ENCODE peak calls at places on chromosome 22, in four cellular contexts. One of them, this sample, is unnamed.

GRCh38 chr22:39368402-39368801 is 18.6 kb downstream of the SYNGR1 start:
- DNase-seq in fibroblast of mammary gland: no peak
- DNase-seq in naive thymus-derived CD8-positive, alpha-beta T cell: no peak
- DNase-seq in NCI-H748 treated with DMSO at 0.1 percent for 48 hours: no peak
- DNase-seq in this sample: no peak

GRCh38 chr22:26922804-26923203 is 265.4 kb downstream of the MIAT start:
- DNase-seq in fibroblast of mammary gland: no peak
- DNase-seq in naive thymus-derived CD8-positive, alpha-beta T cell: no peak
- DNase-seq in NCI-H748 treated with DMSO at 0.1 percent for 48 hours: no peak
- DNase-seq in this sample: no peak

GRCh38 chr22:40009231-40009769 is 14.5 kb downstream of the FAM83F start:
- DNase-seq in fibroblast of mammary gland: no peak
- DNase-seq in naive thymus-derived CD8-positive, alpha-beta T cell: no peak
- DNase-seq in NCI-H748 treated with DMSO at 0.1 percent for 48 hours: peak
- DNase-seq in this sample: no peak

GRCh38 chr22:47291565-47292495 is 529.4 kb downstream of the TBC1D22A start:
- DNase-seq in fibroblast of mammary gland: no peak
- DNase-seq in naive thymus-derived CD8-positive, alpha-beta T cell: no peak
- DNase-seq in NCI-H748 treated with DMSO at 0.1 percent for 48 hours: no peak
- DNase-seq in this sample: no peak

GRCh38 chr22:43428005-43428485 is 16.2 kb downstream of the MPPED1 start:
- DNase-seq in fibroblast of mammary gland: no peak
- DNase-seq in naive thymus-derived CD8-positive, alpha-beta T cell: no peak
- DNase-seq in NCI-H748 treated with DMSO at 0.1 percent for 48 hours: no peak
- DNase-seq in this sample: no peak

GRCh38 chr22:29326481-29326880 is 11.0 kb upstream of the RASL10A start:
- DNase-seq in fibroblast of mammary gland: no peak
- DNase-seq in naive thymus-derived CD8-positive, alpha-beta T cell: no peak
- DNase-seq in NCI-H748 treated with DMSO at 0.1 percent for 48 hours: no peak
- DNase-seq in this sample: no peak

GRCh38 chr22:49527611-49528419 is 299.9 kb downstream of the BRD1 start:
- DNase-seq in fibroblast of mammary gland: no peak
- DNase-seq in naive thymus-derived CD8-positive, alpha-beta T cell: no peak
- DNase-seq in NCI-H748 treated with DMSO at 0.1 percent for 48 hours: no peak
- DNase-seq in this sample: no peak

GRCh38 chr22:37222440-37222971 is 10.2 kb upstream of the SSTR3 start:
- DNase-seq in fibroblast of mammary gland: no peak
- DNase-seq in naive thymus-derived CD8-positive, alpha-beta T cell: peak
- DNase-seq in NCI-H748 treated with DMSO at 0.1 percent for 48 hours: no peak
- DNase-seq in this sample: peak

GRCh38 chr22:46354993-46355305 is 19.4 kb downstream of the TRMU start:
- DNase-seq in fibroblast of mammary gland: no peak
- DNase-seq in naive thymus-derived CD8-positive, alpha-beta T cell: no peak
- DNase-seq in NCI-H748 treated with DMSO at 0.1 percent for 48 hours: no peak
- DNase-seq in this sample: no peak

GRCh38 chr22:19460036-19460435 is 12.5 kb upstream of the C22orf39 start:
- DNase-seq in fibroblast of mammary gland: no peak
- DNase-seq in naive thymus-derived CD8-positive, alpha-beta T cell: no peak
- DNase-seq in NCI-H748 treated with DMSO at 0.1 percent for 48 hours: no peak
- DNase-seq in this sample: no peak

GRCh38 chr22:28869736-28870135 is 13.6 kb upstream of the ZNRF3 start:
- DNase-seq in fibroblast of mammary gland: no peak
- DNase-seq in naive thymus-derived CD8-positive, alpha-beta T cell: no peak
- DNase-seq in NCI-H748 treated with DMSO at 0.1 percent for 48 hours: no peak
- DNase-seq in this sample: no peak

GRCh38 chr22:37623075-37624016 is 14.7 kb downstream of the GGA1 start:
- DNase-seq in fibroblast of mammary gland: peak
- DNase-seq in naive thymus-derived CD8-positive, alpha-beta T cell: peak
- DNase-seq in NCI-H748 treated with DMSO at 0.1 percent for 48 hours: no peak
- DNase-seq in this sample: peak

GRCh38 chr22:47596176-47596690 is 833.8 kb downstream of the TBC1D22A start:
- DNase-seq in fibroblast of mammary gland: no peak
- DNase-seq in naive thymus-derived CD8-positive, alpha-beta T cell: no peak
- DNase-seq in NCI-H748 treated with DMSO at 0.1 percent for 48 hours: no peak
- DNase-seq in this sample: no peak

GRCh38 chr22:41974691-41975290 is 5.5 kb downstream of the SEPTIN3 start:
- DNase-seq in fibroblast of mammary gland: no peak
- DNase-seq in naive thymus-derived CD8-positive, alpha-beta T cell: no peak
- DNase-seq in NCI-H748 treated with DMSO at 0.1 percent for 48 hours: no peak
- DNase-seq in this sample: no peak

GRCh38 chr22:48886604-48887393 is 940.9 kb downstream of the BRD1 start:
- DNase-seq in fibroblast of mammary gland: no peak
- DNase-seq in naive thymus-derived CD8-positive, alpha-beta T cell: no peak
- DNase-seq in NCI-H748 treated with DMSO at 0.1 percent for 48 hours: peak
- DNase-seq in this sample: no peak

GRCh38 chr22:47063606-47064005 is 301.2 kb downstream of the TBC1D22A start:
- DNase-seq in fibroblast of mammary gland: no peak
- DNase-seq in naive thymus-derived CD8-positive, alpha-beta T cell: no peak
- DNase-seq in NCI-H748 treated with DMSO at 0.1 percent for 48 hours: no peak
- DNase-seq in this sample: no peak

GRCh38 chr22:37669586-37669985 is 5.8 kb upstream of the LGALS1 start:
- DNase-seq in fibroblast of mammary gland: peak
- DNase-seq in naive thymus-derived CD8-positive, alpha-beta T cell: no peak
- DNase-seq in NCI-H748 treated with DMSO at 0.1 percent for 48 hours: no peak
- DNase-seq in this sample: no peak

This sample was measured in B cell.